ENCODE peak calls at places on chromosomes 6 and 20, in five cellular contexts. One of them, this sample, is unnamed.

GRCh38 chr6:140566706-140567330 is 1192.4 kb upstream of the CITED2 start:
- DNase-seq in activated effector memory CD4-positive, alpha-beta T cell treated with anti-CD3 and anti-CD28 coated beads, Interleukin-2, amount 50 U/mL, for 16 hours: no peak
- DNase-seq in NCI-H2029 treated with DMSO at 0.1 percent for 48 hours: no peak
- DNase-seq in naive thymus-derived CD4-positive, alpha-beta T cell: no peak
- DNase-seq in amniotic stem cell: no peak
- DNase-seq in this sample: no peak

GRCh38 chr6:33958208-33958862 is 154.5 kb upstream of the MLN start:
- DNase-seq in activated effector memory CD4-positive, alpha-beta T cell treated with anti-CD3 and anti-CD28 coated beads, Interleukin-2, amount 50 U/mL, for 16 hours: peak
- DNase-seq in NCI-H2029 treated with DMSO at 0.1 percent for 48 hours: peak
- DNase-seq in naive thymus-derived CD4-positive, alpha-beta T cell: no peak
- DNase-seq in amniotic stem cell: no peak
- DNase-seq in this sample: no peak

GRCh38 chr20:55415567-55416142 is 589.7 kb downstream of the CBLN4 start:
- DNase-seq in activated effector memory CD4-positive, alpha-beta T cell treated with anti-CD3 and anti-CD28 coated beads, Interleukin-2, amount 50 U/mL, for 16 hours: no peak
- DNase-seq in NCI-H2029 treated with DMSO at 0.1 percent for 48 hours: no peak
- DNase-seq in naive thymus-derived CD4-positive, alpha-beta T cell: no peak
- DNase-seq in amniotic stem cell: no peak
- DNase-seq in this sample: peak

GRCh38 chr20:47502271-47502730 is 614 bp downstream of the NCOA3 start:
- DNase-seq in activated effector memory CD4-positive, alpha-beta T cell treated with anti-CD3 and anti-CD28 coated beads, Interleukin-2, amount 50 U/mL, for 16 hours: peak
- DNase-seq in NCI-H2029 treated with DMSO at 0.1 percent for 48 hours: no peak
- DNase-seq in naive thymus-derived CD4-positive, alpha-beta T cell: peak
- DNase-seq in amniotic stem cell: no peak
- DNase-seq in this sample: no peak

GRCh38 chr6:14743465-14744211 is 502.2 kb upstream of the JARID2 start:
- DNase-seq in activated effector memory CD4-positive, alpha-beta T cell treated with anti-CD3 and anti-CD28 coated beads, Interleukin-2, amount 50 U/mL, for 16 hours: peak
- DNase-seq in NCI-H2029 treated with DMSO at 0.1 percent for 48 hours: no peak
- DNase-seq in naive thymus-derived CD4-positive, alpha-beta T cell: no peak
- DNase-seq in amniotic stem cell: peak
- DNase-seq in this sample: no peak

GRCh38 chr6:3253597-3253961 is 5.2 kb upstream of the PSMG4 start:
- DNase-seq in activated effector memory CD4-positive, alpha-beta T cell treated with anti-CD3 and anti-CD28 coated beads, Interleukin-2, amount 50 U/mL, for 16 hours: no peak
- DNase-seq in NCI-H2029 treated with DMSO at 0.1 percent for 48 hours: no peak
- DNase-seq in naive thymus-derived CD4-positive, alpha-beta T cell: no peak
- DNase-seq in amniotic stem cell: no peak
- DNase-seq in this sample: no peak

GRCh38 chr6:169494038-169494437 is 207.8 kb downstream of the WDR27 start:
- DNase-seq in activated effector memory CD4-positive, alpha-beta T cell treated with anti-CD3 and anti-CD28 coated beads, Interleukin-2, amount 50 U/mL, for 16 hours: no peak
- DNase-seq in NCI-H2029 treated with DMSO at 0.1 percent for 48 hours: no peak
- DNase-seq in naive thymus-derived CD4-positive, alpha-beta T cell: no peak
- DNase-seq in amniotic stem cell: no peak
- DNase-seq in this sample: no peak

GRCh38 chr6:166307082-166307980 is 861 bp downstream of the PRR18 start:
- DNase-seq in activated effector memory CD4-positive, alpha-beta T cell treated with anti-CD3 and anti-CD28 coated beads, Interleukin-2, amount 50 U/mL, for 16 hours: no peak
- DNase-seq in NCI-H2029 treated with DMSO at 0.1 percent for 48 hours: no peak
- DNase-seq in naive thymus-derived CD4-positive, alpha-beta T cell: peak
- DNase-seq in amniotic stem cell: no peak
- DNase-seq in this sample: no peak

GRCh38 chr6:113772961-113773360 is 84.2 kb upstream of the MARCKS start:
- DNase-seq in activated effector memory CD4-positive, alpha-beta T cell treated with anti-CD3 and anti-CD28 coated beads, Interleukin-2, amount 50 U/mL, for 16 hours: no peak
- DNase-seq in NCI-H2029 treated with DMSO at 0.1 percent for 48 hours: no peak
- DNase-seq in naive thymus-derived CD4-positive, alpha-beta T cell: no peak
- DNase-seq in amniotic stem cell: no peak
- DNase-seq in this sample: no peak

GRCh38 chr6:118665011-118665410 is 13.6 kb upstream of the CEP85L start:
- DNase-seq in activated effector memory CD4-positive, alpha-beta T cell treated with anti-CD3 and anti-CD28 coated beads, Interleukin-2, amount 50 U/mL, for 16 hours: no peak
- DNase-seq in NCI-H2029 treated with DMSO at 0.1 percent for 48 hours: no peak
- DNase-seq in naive thymus-derived CD4-positive, alpha-beta T cell: no peak
- DNase-seq in amniotic stem cell: no peak
- DNase-seq in this sample: no peak

GRCh38 chr20:32149566-32150170 is 40.2 kb downstream of the TM9SF4 start:
- DNase-seq in activated effector memory CD4-positive, alpha-beta T cell treated with anti-CD3 and anti-CD28 coated beads, Interleukin-2, amount 50 U/mL, for 16 hours: no peak
- DNase-seq in NCI-H2029 treated with DMSO at 0.1 percent for 48 hours: no peak
- DNase-seq in naive thymus-derived CD4-positive, alpha-beta T cell: no peak
- DNase-seq in amniotic stem cell: no peak
- DNase-seq in this sample: no peak

GRCh38 chr20:49866051-49866450 is 49.3 kb downstream of the SPATA2 start:
- DNase-seq in activated effector memory CD4-positive, alpha-beta T cell treated with anti-CD3 and anti-CD28 coated beads, Interleukin-2, amount 50 U/mL, for 16 hours: no peak
- DNase-seq in NCI-H2029 treated with DMSO at 0.1 percent for 48 hours: no peak
- DNase-seq in naive thymus-derived CD4-positive, alpha-beta T cell: no peak
- DNase-seq in amniotic stem cell: peak
- DNase-seq in this sample: no peak

GRCh38 chr6:105319331-105319730 is 83.6 kb downstream of the PREP start:
- DNase-seq in activated effector memory CD4-positive, alpha-beta T cell treated with anti-CD3 and anti-CD28 coated beads, Interleukin-2, amount 50 U/mL, for 16 hours: no peak
- DNase-seq in NCI-H2029 treated with DMSO at 0.1 percent for 48 hours: no peak
- DNase-seq in naive thymus-derived CD4-positive, alpha-beta T cell: no peak
- DNase-seq in amniotic stem cell: no peak
- DNase-seq in this sample: no peak

GRCh38 chr6:105795913-105796517 is 290.1 kb upstream of the PRDM1 start:
- DNase-seq in activated effector memory CD4-positive, alpha-beta T cell treated with anti-CD3 and anti-CD28 coated beads, Interleukin-2, amount 50 U/mL, for 16 hours: no peak
- DNase-seq in NCI-H2029 treated with DMSO at 0.1 percent for 48 hours: no peak
- DNase-seq in naive thymus-derived CD4-positive, alpha-beta T cell: no peak
- DNase-seq in amniotic stem cell: no peak
- DNase-seq in this sample: peak

GRCh38 chr6:12012231-12012565 is at the start of gene HIVEP1:
- DNase-seq in activated effector memory CD4-positive, alpha-beta T cell treated with anti-CD3 and anti-CD28 coated beads, Interleukin-2, amount 50 U/mL, for 16 hours: no peak
- DNase-seq in NCI-H2029 treated with DMSO at 0.1 percent for 48 hours: no peak
- DNase-seq in naive thymus-derived CD4-positive, alpha-beta T cell: no peak
- DNase-seq in amniotic stem cell: no peak
- DNase-seq in this sample: no peak